ENCODE peak calls at places on chromosomes 13 and 19, in nine cellular contexts. One of them, this sample, is unnamed.

GRCh38 chr13:99312493-99312883 is 5.3 kb upstream of the GPR183 start:
- DNase-seq in right lobe of liver: no peak
- DNase-seq in Peyer's patch: peak; percentile 29
- DNase-seq in SK-N-SH: peak; percentile 18
- DNase-seq in CD8-positive, alpha-beta T cell: no peak
- DNase-seq in cardiac muscle cell: peak; percentile 91
- DNase-seq in BE2C: no peak
- DNase-seq in HFF-Myc: peak; percentile 59
- DNase-seq in fibroblast of pulmonary artery: peak; percentile 72
- DNase-seq in this sample: no peak

GRCh38 chr13:110664673-110665072 is 41.2 kb downstream of the CARS2 start:
- DNase-seq in Peyer's patch: no peak
- DNase-seq in HFF-Myc: no peak
- DNase-seq in CD8-positive, alpha-beta T cell: no peak
- DNase-seq in fibroblast of pulmonary artery: no peak
- DNase-seq in SK-N-SH: no peak
- DNase-seq in right lobe of liver: no peak
- DNase-seq in BE2C: no peak
- DNase-seq in cardiac muscle cell: no peak
- DNase-seq in this sample: no peak

GRCh38 chr13:32200741-32201140 is 114.4 kb downstream of the ZAR1L start:
- DNase-seq in SK-N-SH: no peak
- DNase-seq in BE2C: no peak
- DNase-seq in Peyer's patch: no peak
- DNase-seq in right lobe of liver: no peak
- DNase-seq in HFF-Myc: no peak
- DNase-seq in cardiac muscle cell: peak; percentile 8
- DNase-seq in CD8-positive, alpha-beta T cell: no peak
- DNase-seq in fibroblast of pulmonary artery: peak; percentile 10
- DNase-seq in this sample: no peak

GRCh38 chr19:55640043-55640576 is 692 bp upstream of the ZNF580 start:
- DNase-seq in HFF-Myc: no peak
- DNase-seq in cardiac muscle cell: peak; percentile 79
- DNase-seq in right lobe of liver: peak; percentile 77
- DNase-seq in CD8-positive, alpha-beta T cell: peak; percentile 59
- DNase-seq in fibroblast of pulmonary artery: peak; percentile 78
- DNase-seq in Peyer's patch: peak; percentile 76
- DNase-seq in BE2C: peak; percentile 74
- DNase-seq in SK-N-SH: peak; percentile 83
- DNase-seq in this sample: peak; percentile 69

GRCh38 chr13:81184556-81185265 is 843.8 kb upstream of the SPRY2 start:
- DNase-seq in Peyer's patch: no peak
- DNase-seq in SK-N-SH: no peak
- DNase-seq in right lobe of liver: no peak
- DNase-seq in HFF-Myc: no peak
- DNase-seq in cardiac muscle cell: no peak
- DNase-seq in fibroblast of pulmonary artery: no peak
- DNase-seq in BE2C: no peak
- DNase-seq in CD8-positive, alpha-beta T cell: no peak
- DNase-seq in this sample: no peak

GRCh38 chr13:91369432-91369831 is 21.9 kb downstream of the MIR17HG start:
- DNase-seq in right lobe of liver: no peak
- DNase-seq in BE2C: no peak
- DNase-seq in SK-N-SH: no peak
- DNase-seq in HFF-Myc: no peak
- DNase-seq in fibroblast of pulmonary artery: peak; percentile 73
- DNase-seq in CD8-positive, alpha-beta T cell: no peak
- DNase-seq in Peyer's patch: no peak
- DNase-seq in cardiac muscle cell: peak; percentile 78
- DNase-seq in this sample: no peak

GRCh38 chr13:19658192-19658591 is 24.7 kb downstream of the MPHOSPH8 start:
- DNase-seq in BE2C: peak; percentile 51
- DNase-seq in SK-N-SH: peak; percentile 70
- DNase-seq in fibroblast of pulmonary artery: peak; percentile 10
- DNase-seq in HFF-Myc: no peak
- DNase-seq in Peyer's patch: no peak
- DNase-seq in right lobe of liver: no peak
- DNase-seq in cardiac muscle cell: no peak
- DNase-seq in CD8-positive, alpha-beta T cell: no peak
- DNase-seq in this sample: no peak

GRCh38 chr19:36030264-36031148 is 2.2 kb downstream of the CLIP3 start:
- DNase-seq in CD8-positive, alpha-beta T cell: no peak
- DNase-seq in BE2C: no peak
- DNase-seq in SK-N-SH: peak; percentile 34
- DNase-seq in HFF-Myc: no peak
- DNase-seq in fibroblast of pulmonary artery: peak; percentile 48
- DNase-seq in cardiac muscle cell: peak; percentile 57
- DNase-seq in right lobe of liver: no peak
- DNase-seq in Peyer's patch: no peak
- DNase-seq in this sample: no peak

GRCh38 chr19:44954649-44955499 is at the start of gene CLPTM1:
- DNase-seq in CD8-positive, alpha-beta T cell: peak; percentile 95
- DNase-seq in right lobe of liver: peak; percentile 98
- DNase-seq in fibroblast of pulmonary artery: peak; percentile 98
- DNase-seq in HFF-Myc: peak; percentile 91
- DNase-seq in SK-N-SH: peak; percentile 98
- DNase-seq in cardiac muscle cell: peak; percentile 98
- DNase-seq in Peyer's patch: peak; percentile 95
- DNase-seq in BE2C: peak; percentile 98
- DNase-seq in this sample: peak; percentile 94

GRCh38 chr13:71148391-71148790 is 718.6 kb downstream of the DACH1 start:
- DNase-seq in Peyer's patch: no peak
- DNase-seq in BE2C: no peak
- DNase-seq in HFF-Myc: no peak
- DNase-seq in cardiac muscle cell: no peak
- DNase-seq in CD8-positive, alpha-beta T cell: no peak
- DNase-seq in right lobe of liver: no peak
- DNase-seq in fibroblast of pulmonary artery: no peak
- DNase-seq in SK-N-SH: no peak
- DNase-seq in this sample: no peak

GRCh38 chr19:6109947-6110346 is 353 bp downstream of the RFX2 start:
- DNase-seq in BE2C: no peak
- DNase-seq in CD8-positive, alpha-beta T cell: no peak
- DNase-seq in SK-N-SH: no peak
- DNase-seq in cardiac muscle cell: no peak
- DNase-seq in Peyer's patch: no peak
- DNase-seq in HFF-Myc: no peak
- DNase-seq in right lobe of liver: no peak
- DNase-seq in fibroblast of pulmonary artery: no peak
- DNase-seq in this sample: no peak

GRCh38 chr13:108902557-108903155 is 273.2 kb downstream of the MYO16 start:
- DNase-seq in HFF-Myc: peak; percentile 22
- DNase-seq in SK-N-SH: no peak
- DNase-seq in CD8-positive, alpha-beta T cell: no peak
- DNase-seq in BE2C: no peak
- DNase-seq in cardiac muscle cell: no peak
- DNase-seq in right lobe of liver: no peak
- DNase-seq in fibroblast of pulmonary artery: no peak
- DNase-seq in Peyer's patch: no peak
- DNase-seq in this sample: no peak

GRCh38 chr13:108947551-108948030 is 318.2 kb downstream of the MYO16 start:
- DNase-seq in right lobe of liver: no peak
- DNase-seq in CD8-positive, alpha-beta T cell: no peak
- DNase-seq in HFF-Myc: peak; percentile 86
- DNase-seq in SK-N-SH: no peak
- DNase-seq in cardiac muscle cell: peak; percentile 54
- DNase-seq in BE2C: no peak
- DNase-seq in fibroblast of pulmonary artery: peak; percentile 11
- DNase-seq in Peyer's patch: no peak
- DNase-seq in this sample: no peak

GRCh38 chr19:34686455-34686854 is 9.0 kb downstream of the ZNF302 start:
- DNase-seq in SK-N-SH: no peak
- DNase-seq in CD8-positive, alpha-beta T cell: no peak
- DNase-seq in cardiac muscle cell: no peak
- DNase-seq in BE2C: no peak
- DNase-seq in Peyer's patch: no peak
- DNase-seq in fibroblast of pulmonary artery: no peak
- DNase-seq in HFF-Myc: no peak
- DNase-seq in right lobe of liver: no peak
- DNase-seq in this sample: no peak

GRCh38 chr13:25980255-25980654 is 71.6 kb downstream of the SHISA2 start:
- DNase-seq in cardiac muscle cell: peak; percentile 31
- DNase-seq in fibroblast of pulmonary artery: peak; percentile 8
- DNase-seq in Peyer's patch: no peak
- DNase-seq in HFF-Myc: no peak
- DNase-seq in SK-N-SH: peak; percentile 40
- DNase-seq in BE2C: peak; percentile 26
- DNase-seq in CD8-positive, alpha-beta T cell: no peak
- DNase-seq in right lobe of liver: no peak
- DNase-seq in this sample: peak; percentile 67

GRCh38 chr19:12930002-12930645 is 3.4 kb downstream of the FARSA start:
- DNase-seq in fibroblast of pulmonary artery: no peak
- DNase-seq in Peyer's patch: no peak
- DNase-seq in BE2C: no peak
- DNase-seq in cardiac muscle cell: no peak
- DNase-seq in SK-N-SH: no peak
- DNase-seq in HFF-Myc: no peak
- DNase-seq in right lobe of liver: no peak
- DNase-seq in CD8-positive, alpha-beta T cell: no peak
- DNase-seq in this sample: no peak

GRCh38 chr13:27796544-27797227 is 4.4 kb downstream of the GSX1 start:
- DNase-seq in cardiac muscle cell: no peak
- DNase-seq in CD8-positive, alpha-beta T cell: no peak
- DNase-seq in SK-N-SH: no peak
- DNase-seq in BE2C: no peak
- DNase-seq in Peyer's patch: no peak
- DNase-seq in HFF-Myc: no peak
- DNase-seq in fibroblast of pulmonary artery: no peak
- DNase-seq in right lobe of liver: no peak
- DNase-seq in this sample: no peak

GRCh38 chr19:17108453-17108784 is 32.8 kb downstream of the MYO9B start:
- DNase-seq in BE2C: no peak
- DNase-seq in right lobe of liver: no peak
- DNase-seq in Peyer's patch: no peak
- DNase-seq in CD8-positive, alpha-beta T cell: no peak
- DNase-seq in HFF-Myc: no peak
- DNase-seq in fibroblast of pulmonary artery: no peak
- DNase-seq in SK-N-SH: no peak
- DNase-seq in cardiac muscle cell: no peak
- DNase-seq in this sample: no peak
- H3K4me3 ChIP-seq in BE2C: no peak overlapping the region
- H3K4me3 ChIP-seq in right lobe of liver: no peak overlapping the region
- H3K4me3 ChIP-seq in Peyer's patch: no peak overlapping the region
- H3K4me3 ChIP-seq in CD8-positive, alpha-beta T cell: no peak overlapping the region
- H3K4me3 ChIP-seq in HFF-Myc: no peak overlapping the region
- H3K4me3 ChIP-seq in fibroblast of pulmonary artery: no peak overlapping the region
- H3K4me3 ChIP-seq in SK-N-SH: no peak overlapping the region
- H3K4me3 ChIP-seq in cardiac muscle cell: no peak overlapping the region
- H3K4me3 ChIP-seq in this sample: no peak overlapping the region

GRCh38 chr13:100808330-100808729 is 133.7 kb upstream of the TMTC4 start:
- DNase-seq in Peyer's patch: no peak
- DNase-seq in right lobe of liver: no peak
- DNase-seq in cardiac muscle cell: no peak
- DNase-seq in CD8-positive, alpha-beta T cell: no peak
- DNase-seq in SK-N-SH: no peak
- DNase-seq in fibroblast of pulmonary artery: no peak
- DNase-seq in HFF-Myc: no peak
- DNase-seq in BE2C: no peak
- DNase-seq in this sample: no peak
- H3K4me3 ChIP-seq in Peyer's patch: no peak overlapping the region
- H3K4me3 ChIP-seq in right lobe of liver: no peak overlapping the region
- H3K4me3 ChIP-seq in cardiac muscle cell: no peak overlapping the region
- H3K4me3 ChIP-seq in CD8-positive, alpha-beta T cell: no peak overlapping the region
- H3K4me3 ChIP-seq in SK-N-SH: no peak overlapping the region
- H3K4me3 ChIP-seq in fibroblast of pulmonary artery: no peak overlapping the region
- H3K4me3 ChIP-seq in HFF-Myc: no peak overlapping the region
- H3K4me3 ChIP-seq in BE2C: no peak overlapping the region
- H3K4me3 ChIP-seq in this sample: no peak overlapping the region

GRCh38 chr19:3252650-3253049 is 28.2 kb downstream of the CELF5 start:
- DNase-seq in cardiac muscle cell: no peak
- DNase-seq in CD8-positive, alpha-beta T cell: no peak
- DNase-seq in fibroblast of pulmonary artery: no peak
- DNase-seq in Peyer's patch: no peak
- DNase-seq in HFF-Myc: no peak
- DNase-seq in BE2C: no peak
- DNase-seq in SK-N-SH: no peak
- DNase-seq in right lobe of liver: no peak
- DNase-seq in this sample: no peak
- H3K4me3 ChIP-seq in cardiac muscle cell: no peak overlapping the region
- H3K4me3 ChIP-seq in CD8-positive, alpha-beta T cell: no peak overlapping the region
- H3K4me3 ChIP-seq in fibroblast of pulmonary artery: no peak overlapping the region
- H3K4me3 ChIP-seq in Peyer's patch: no peak overlapping the region
- H3K4me3 ChIP-seq in HFF-Myc: no peak overlapping the region
- H3K4me3 ChIP-seq in BE2C: no peak overlapping the region
- H3K4me3 ChIP-seq in SK-N-SH: no peak overlapping the region
- H3K4me3 ChIP-seq in right lobe of liver: no peak overlapping the region
- H3K4me3 ChIP-seq in this sample: no peak overlapping the region

GRCh38 chr19:4815426-4816387 is 15.8 kb downstream of the TICAM1 start:
- DNase-seq in HFF-Myc: peak; percentile 90
- DNase-seq in cardiac muscle cell: peak; percentile 95
- DNase-seq in fibroblast of pulmonary artery: peak; percentile 94
- DNase-seq in SK-N-SH: peak; percentile 97
- DNase-seq in right lobe of liver: peak; percentile 92
- DNase-seq in Peyer's patch: peak; percentile 85
- DNase-seq in BE2C: peak; percentile 95
- DNase-seq in CD8-positive, alpha-beta T cell: peak; percentile 53
- DNase-seq in this sample: peak; percentile 91
- H3K4me3 ChIP-seq in HFF-Myc: no peak overlapping the region
- H3K4me3 ChIP-seq in cardiac muscle cell: peak overlapping the region; percentile 18
- H3K4me3 ChIP-seq in fibroblast of pulmonary artery: no peak overlapping the region
- H3K4me3 ChIP-seq in SK-N-SH: peak overlapping the region; percentile 27
- H3K4me3 ChIP-seq in right lobe of liver: no peak overlapping the region
- H3K4me3 ChIP-seq in Peyer's patch: no peak overlapping the region
- H3K4me3 ChIP-seq in BE2C: peak overlapping the region; percentile 17
- H3K4me3 ChIP-seq in CD8-positive, alpha-beta T cell: peak overlapping the region; percentile 36
- H3K4me3 ChIP-seq in this sample: peak overlapping the region; percentile 48

This sample was measured in Jurkat, Clone E6-1.